ENCODE peak calls at places on chromosomes 5 and 9, in five cellular contexts. One of them, this sample, is unnamed.

GRCh38 chr5:39217365-39218281 is 1.7 kb downstream of the FYB1 start:
- DNase-seq in progenitor cell of endocrine pancreas: peak; percentile 39
- DNase-seq in mesendoderm: peak; percentile 75
- DNase-seq in SK-N-SH: peak; percentile 51
- DNase-seq in EL: peak; percentile 77
- DNase-seq in this sample: peak; percentile 68

GRCh38 chr9:89498845-89499480 is 1.1 kb upstream of the SEMA4D start:
- DNase-seq in progenitor cell of endocrine pancreas: no peak
- DNase-seq in mesendoderm: no peak
- DNase-seq in SK-N-SH: no peak
- DNase-seq in EL: no peak
- DNase-seq in this sample: no peak

GRCh38 chr9:2767800-2768199 is 50.5 kb downstream of the KCNV2 start:
- DNase-seq in progenitor cell of endocrine pancreas: no peak
- DNase-seq in mesendoderm: no peak
- DNase-seq in SK-N-SH: no peak
- DNase-seq in EL: peak; percentile 16
- DNase-seq in this sample: no peak

GRCh38 chr5:761854-762685 is 22.5 kb downstream of the ZDHHC11B start:
- DNase-seq in progenitor cell of endocrine pancreas: peak; percentile 11
- DNase-seq in mesendoderm: no peak
- DNase-seq in SK-N-SH: peak; percentile 83
- DNase-seq in EL: no peak
- DNase-seq in this sample: no peak

GRCh38 chr5:146451411-146451810 is 4.3 kb downstream of the TCERG1 start:
- DNase-seq in progenitor cell of endocrine pancreas: no peak
- DNase-seq in mesendoderm: peak; percentile 7
- DNase-seq in SK-N-SH: no peak
- DNase-seq in EL: no peak
- DNase-seq in this sample: no peak

GRCh38 chr5:10624244-10624643 is 60.4 kb downstream of the ANKRD33B start:
- DNase-seq in progenitor cell of endocrine pancreas: no peak
- DNase-seq in mesendoderm: no peak
- DNase-seq in SK-N-SH: no peak
- DNase-seq in EL: no peak
- DNase-seq in this sample: no peak

GRCh38 chr9:80204054-80204453 is 632.3 kb downstream of the TLE4 start:
- DNase-seq in progenitor cell of endocrine pancreas: no peak
- DNase-seq in mesendoderm: no peak
- DNase-seq in SK-N-SH: no peak
- DNase-seq in EL: peak; percentile 38
- DNase-seq in this sample: no peak

GRCh38 chr9:98888794-98889495 is 54.8 kb upstream of the COL15A1 start:
- DNase-seq in progenitor cell of endocrine pancreas: no peak
- DNase-seq in mesendoderm: no peak
- DNase-seq in SK-N-SH: no peak
- DNase-seq in EL: no peak
- DNase-seq in this sample: no peak

GRCh38 chr9:91117959-91118651 is 243.6 kb downstream of the AUH start:
- DNase-seq in progenitor cell of endocrine pancreas: no peak
- DNase-seq in mesendoderm: peak; percentile 86
- DNase-seq in SK-N-SH: no peak
- DNase-seq in EL: peak; percentile 91
- DNase-seq in this sample: no peak

GRCh38 chr9:104075801-104076753 is 18.0 kb upstream of the SMC2 start:
- DNase-seq in progenitor cell of endocrine pancreas: no peak
- DNase-seq in mesendoderm: no peak
- DNase-seq in SK-N-SH: no peak
- DNase-seq in EL: peak; percentile 84
- DNase-seq in this sample: no peak

GRCh38 chr9:114902773-114903589 is 27.4 kb downstream of the TNFSF8 start:
- DNase-seq in progenitor cell of endocrine pancreas: no peak
- DNase-seq in mesendoderm: no peak
- DNase-seq in SK-N-SH: no peak
- DNase-seq in EL: peak; percentile 59
- DNase-seq in this sample: no peak

GRCh38 chr5:124918618-124919017 is 172.2 kb upstream of the ZNF608 start:
- DNase-seq in progenitor cell of endocrine pancreas: no peak
- DNase-seq in mesendoderm: no peak
- DNase-seq in SK-N-SH: no peak
- DNase-seq in EL: no peak
- DNase-seq in this sample: no peak

This sample was measured in NCI-H1930.